ENCODE peak calls at places on chromosomes 12 and 14, in six cellular contexts. One of them, this sample, is unnamed.

GRCh38 chr14:77324289-77324688 is 3.5 kb downstream of the GSTZ1 start:
- DNase-seq in non-pigmented ciliary epithelial cell: no peak
- DNase-seq in Ammon's horn: no peak
- DNase-seq in DMS79 treated with DMSO at 0.1 percent for 48 hours: no peak
- DNase-seq in GF-D8: no peak
- DNase-seq in GM10248: no peak
- DNase-seq in this sample: no peak

GRCh38 chr14:105503296-105503640 is 12.2 kb downstream of the TEDC1 start:
- DNase-seq in non-pigmented ciliary epithelial cell: no peak
- DNase-seq in GM10248: no peak
- DNase-seq in GF-D8: no peak
- DNase-seq in DMS79 treated with DMSO at 0.1 percent for 48 hours: no peak
- DNase-seq in Ammon's horn: no peak
- DNase-seq in this sample: no peak

GRCh38 chr14:75597149-75597548 is 18.7 kb downstream of the FLVCR2 start:
- DNase-seq in GM10248: no peak
- DNase-seq in GF-D8: no peak
- DNase-seq in Ammon's horn: peak
- DNase-seq in non-pigmented ciliary epithelial cell: no peak
- DNase-seq in DMS79 treated with DMSO at 0.1 percent for 48 hours: no peak
- DNase-seq in this sample: no peak

GRCh38 chr14:61188196-61188595 is 92.9 kb downstream of the TMEM30B start:
- DNase-seq in Ammon's horn: no peak
- DNase-seq in GM10248: no peak
- DNase-seq in DMS79 treated with DMSO at 0.1 percent for 48 hours: no peak
- DNase-seq in GF-D8: no peak
- DNase-seq in non-pigmented ciliary epithelial cell: no peak
- DNase-seq in this sample: no peak

GRCh38 chr14:29056167-29056566 is 289.6 kb downstream of the FOXG1 start:
- DNase-seq in GF-D8: no peak
- DNase-seq in DMS79 treated with DMSO at 0.1 percent for 48 hours: no peak
- DNase-seq in GM10248: no peak
- DNase-seq in Ammon's horn: no peak
- DNase-seq in non-pigmented ciliary epithelial cell: no peak
- DNase-seq in this sample: no peak

GRCh38 chr14:72779679-72780078 is 114.2 kb downstream of the DPF3 start:
- DNase-seq in Ammon's horn: no peak
- DNase-seq in DMS79 treated with DMSO at 0.1 percent for 48 hours: no peak
- DNase-seq in GF-D8: no peak
- DNase-seq in non-pigmented ciliary epithelial cell: no peak
- DNase-seq in GM10248: no peak
- DNase-seq in this sample: no peak

GRCh38 chr12:39490500-39491276 is 47.8 kb upstream of the KIF21A start:
- DNase-seq in non-pigmented ciliary epithelial cell: no peak
- DNase-seq in GM10248: no peak
- DNase-seq in DMS79 treated with DMSO at 0.1 percent for 48 hours: no peak
- DNase-seq in GF-D8: no peak
- DNase-seq in Ammon's horn: no peak
- DNase-seq in this sample: no peak

GRCh38 chr14:102527255-102528232 is 18.0 kb upstream of the ANKRD9 start:
- DNase-seq in Ammon's horn: no peak
- DNase-seq in GM10248: no peak
- DNase-seq in non-pigmented ciliary epithelial cell: no peak
- DNase-seq in GF-D8: no peak
- DNase-seq in DMS79 treated with DMSO at 0.1 percent for 48 hours: no peak
- DNase-seq in this sample: peak

GRCh38 chr12:11885261-11886038 is 185.3 kb upstream of the BCL2L14 start:
- DNase-seq in Ammon's horn: no peak
- DNase-seq in GF-D8: no peak
- DNase-seq in DMS79 treated with DMSO at 0.1 percent for 48 hours: no peak
- DNase-seq in GM10248: no peak
- DNase-seq in non-pigmented ciliary epithelial cell: no peak
- DNase-seq in this sample: peak

GRCh38 chr12:15205341-15206010 is 15.7 kb downstream of the RERG start:
- DNase-seq in GF-D8: no peak
- DNase-seq in Ammon's horn: no peak
- DNase-seq in DMS79 treated with DMSO at 0.1 percent for 48 hours: no peak
- DNase-seq in non-pigmented ciliary epithelial cell: no peak
- DNase-seq in GM10248: no peak
- DNase-seq in this sample: no peak

GRCh38 chr14:59215353-59215752 is 26.9 kb downstream of the DAAM1 start:
- DNase-seq in GF-D8: no peak
- DNase-seq in DMS79 treated with DMSO at 0.1 percent for 48 hours: peak
- DNase-seq in GM10248: no peak
- DNase-seq in non-pigmented ciliary epithelial cell: no peak
- DNase-seq in Ammon's horn: peak
- DNase-seq in this sample: no peak

GRCh38 chr12:81300454-81300853 is 222.6 kb downstream of the ACSS3 start:
- DNase-seq in GF-D8: no peak
- DNase-seq in DMS79 treated with DMSO at 0.1 percent for 48 hours: no peak
- DNase-seq in Ammon's horn: no peak
- DNase-seq in non-pigmented ciliary epithelial cell: no peak
- DNase-seq in GM10248: no peak
- DNase-seq in this sample: no peak

GRCh38 chr12:64611430-64612286 is 1.4 kb downstream of the RASSF3 start:
- DNase-seq in GF-D8: no peak
- DNase-seq in Ammon's horn: no peak
- DNase-seq in non-pigmented ciliary epithelial cell: no peak
- DNase-seq in GM10248: no peak
- DNase-seq in DMS79 treated with DMSO at 0.1 percent for 48 hours: peak
- DNase-seq in this sample: no peak

GRCh38 chr12:68405292-68405900 is 73.2 kb upstream of the MDM1 start:
- DNase-seq in non-pigmented ciliary epithelial cell: no peak
- DNase-seq in DMS79 treated with DMSO at 0.1 percent for 48 hours: no peak
- DNase-seq in GM10248: no peak
- DNase-seq in GF-D8: peak
- DNase-seq in Ammon's horn: no peak
- DNase-seq in this sample: no peak

GRCh38 chr12:52151153-52151858 is 40.5 kb downstream of the KRT80 start:
- DNase-seq in GM10248: no peak
- DNase-seq in Ammon's horn: no peak
- DNase-seq in GF-D8: no peak
- DNase-seq in DMS79 treated with DMSO at 0.1 percent for 48 hours: no peak
- DNase-seq in non-pigmented ciliary epithelial cell: no peak
- DNase-seq in this sample: no peak

GRCh38 chr14:104766863-104767633 is 14.1 kb downstream of the SIVA1 start:
- DNase-seq in DMS79 treated with DMSO at 0.1 percent for 48 hours: no peak
- DNase-seq in non-pigmented ciliary epithelial cell: no peak
- DNase-seq in GM10248: no peak
- DNase-seq in Ammon's horn: no peak
- DNase-seq in GF-D8: no peak
- DNase-seq in this sample: no peak

GRCh38 chr12:89356069-89356665 is 3.9 kb upstream of the DUSP6 start:
- DNase-seq in GM10248: no peak
- DNase-seq in DMS79 treated with DMSO at 0.1 percent for 48 hours: no peak
- DNase-seq in Ammon's horn: no peak
- DNase-seq in GF-D8: no peak
- DNase-seq in non-pigmented ciliary epithelial cell: no peak
- DNase-seq in this sample: no peak

GRCh38 chr14:76752744-76753143 is 8.5 kb upstream of the VASH1 start:
- DNase-seq in GM10248: no peak
- DNase-seq in non-pigmented ciliary epithelial cell: no peak
- DNase-seq in DMS79 treated with DMSO at 0.1 percent for 48 hours: no peak
- DNase-seq in GF-D8: no peak
- DNase-seq in Ammon's horn: peak
- DNase-seq in this sample: no peak

GRCh38 chr14:34301107-34301734 is 160.8 kb downstream of the SPTSSA start:
- DNase-seq in GM10248: peak
- DNase-seq in DMS79 treated with DMSO at 0.1 percent for 48 hours: peak
- DNase-seq in GF-D8: no peak
- DNase-seq in Ammon's horn: peak
- DNase-seq in non-pigmented ciliary epithelial cell: peak
- DNase-seq in this sample: no peak

GRCh38 chr12:92942905-92943304 is 13.8 kb upstream of the EEA1 start:
- DNase-seq in non-pigmented ciliary epithelial cell: no peak
- DNase-seq in GF-D8: no peak
- DNase-seq in Ammon's horn: no peak
- DNase-seq in DMS79 treated with DMSO at 0.1 percent for 48 hours: no peak
- DNase-seq in GM10248: no peak
- DNase-seq in this sample: no peak

This sample was measured in T1000.